ENCODE peak calls at places on chromosomes 12 and 14, in five cellular contexts. X is testis, L is tibial artery, S is hepatocyte, T is uterus. P is an unnamed sample.
A peak's percentile ranks its signal among the peaks of the same experiment; 100 is the strongest.

GRCh38 chr14:73634333-73634833 is 10.4 kb upstream of the DNAL1 start:
- DNase-seq in L (no peak), T (peak; percentile 58), X (peak; percentile 70), S (peak; percentile 66), P (peak; percentile 37)

GRCh38 chr12:78864483-78865296 is at the start of gene SYT1:
- DNase-seq in T (peak; percentile 76), S (peak; percentile 72), L (no peak), X (peak; percentile 64), P (peak; percentile 14)

GRCh38 chr12:79673334-79673733 is 17.4 kb downstream of the PAWR start:
- DNase-seq in X (no peak), L (no peak), T (no peak), S (no peak), P (no peak)

GRCh38 chr12:95637471-95638155 is 86.3 kb upstream of the USP44 start:
- DNase-seq in X (no peak), L (no peak), T (no peak), S (no peak), P (no peak)

GRCh38 chr12:119283315-119283714 is 51.2 kb upstream of the CCDC60 start:
- DNase-seq in T (no peak), X (no peak), S (no peak), L (no peak), P (no peak)

GRCh38 chr14:103372552-103373304 is 12.5 kb upstream of the MARK3 start:
- DNase-seq in L (no peak), S (peak; percentile 49), T (no peak), X (no peak), P (peak; percentile 57)

GRCh38 chr14:52328286-52328685 is 14.2 kb downstream of the PTGER2 start:
- DNase-seq in X (no peak), S (no peak), L (no peak), T (no peak), P (no peak)

GRCh38 chr12:70641691-70642090 is 4.5 kb upstream of the PTPRB start:
- DNase-seq in T (no peak), S (no peak), L (no peak), X (no peak), P (no peak)

GRCh38 chr12:129335773-129336172 is 482.5 kb downstream of the GLT1D1 start:
- DNase-seq in X (no peak), L (no peak), T (no peak), S (no peak), P (no peak)

GRCh38 chr12:123024819-123025391 is 44.4 kb downstream of the ARL6IP4 start:
- DNase-seq in X (no peak), L (no peak), S (no peak), T (no peak), P (no peak)

GRCh38 chr14:79468491-79468890 is 742.8 kb downstream of the DIO2 start:
- DNase-seq in T (no peak), X (no peak), L (no peak), S (no peak), P (no peak)

GRCh38 chr12:25994252-25994651 is 35.8 kb downstream of the RASSF8 start:
- DNase-seq in S (peak; percentile 15), T (no peak), X (no peak), L (no peak), P (no peak)

GRCh38 chr12:27009926-27010325 is 4.3 kb downstream of the TM7SF3 start:
- DNase-seq in T (no peak), L (no peak), S (no peak), X (no peak), P (no peak)
- H3K4me1 ChIP-seq in T (no peaks in the 10 kb centered on the region), L (peaks cover 28% of the 10 kb centered on the region), S (peaks cover 12% of the 10 kb centered on the region), X (peaks cover 26% of the 10 kb centered on the region), P (peaks cover 19% of the 10 kb centered on the region)

GRCh38 chr12:113054948-113055486 is 1.5 kb upstream of the DTX1 start:
- DNase-seq in S (no peak), L (no peak), T (no peak), X (no peak), P (no peak)

GRCh38 chr12:113049976-113050742 is 6.4 kb upstream of the DTX1 start:
- DNase-seq in T (no peak), S (no peak), L (no peak), X (peak; percentile 69), P (no peak)

GRCh38 chr12:113051759-113052158 is 4.8 kb upstream of the DTX1 start:
- DNase-seq in L (no peak), S (no peak), T (no peak), X (no peak), P (no peak)

GRCh38 chr12:113050808-113051207 is 5.7 kb upstream of the DTX1 start:
- DNase-seq in X (no peak), S (no peak), L (no peak), T (no peak), P (no peak)

DNA sequence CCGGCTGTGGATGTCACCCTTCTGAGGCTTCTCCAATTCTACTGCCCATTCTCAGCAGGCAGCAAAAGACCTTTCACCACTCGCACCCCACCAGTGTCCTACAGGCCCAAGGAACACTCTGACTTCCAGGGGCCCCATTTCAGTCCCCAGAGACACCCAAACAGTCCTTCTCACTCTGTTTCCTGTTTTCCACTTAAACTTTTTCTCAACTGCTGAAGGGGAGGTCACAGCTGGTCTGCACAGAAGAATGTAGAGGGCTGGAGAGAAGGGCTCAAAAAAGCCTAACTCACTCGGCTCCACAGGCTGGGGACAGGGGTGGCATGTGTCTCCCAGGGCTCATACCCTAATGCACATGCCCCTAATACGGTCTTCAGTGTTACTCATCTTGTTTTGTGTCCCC is 4.2 kb upstream of the DTX1 start:
- DNase-seq in T (no peak), S (no peak), X (no peak), L (no peak), P (no peak)
- TF ChIP-seq CTCF in T (no peak), S (no peak), X (no peak), L (no peak), P (no peak)

GRCh38 chr14:61515436-61516124 is 179.7 kb upstream of the HIF1A start:
- DNase-seq in X (no peak), T (no peak), L (no peak), S (no peak), P (no peak)

GRCh38 chr14:61514927-61515326 is 180.4 kb upstream of the HIF1A start:
- DNase-seq in T (no peak), X (no peak), S (no peak), L (no peak), P (no peak)

GRCh38 chr14:61517861-61518802 is 177.2 kb upstream of the HIF1A start:
- DNase-seq in X (no peak), T (no peak), S (peak; percentile 38), L (no peak), P (no peak)

GRCh38 chr14:61516957-61517356 is 178.4 kb upstream of the HIF1A start:
- DNase-seq in T (no peak), L (no peak), S (no peak), X (no peak), P (no peak)

GRCh38 chr14:61516125-61516740 is 179.1 kb upstream of the HIF1A start:
- DNase-seq in L (no peak), T (no peak), S (no peak), X (no peak), P (no peak)
- H3K4me1 ChIP-seq in L (peaks cover 13% of the 10 kb centered on the region), T (no peaks in the 10 kb centered on the region), S (peaks cover 25% of the 10 kb centered on the region), X (peaks cover 13% of the 10 kb centered on the region), P (peaks cover 27% of the 10 kb centered on the region)

GRCh38 chr12:98743362-98743953 is 98.4 kb downstream of the APAF1 start:
- DNase-seq in L (no peak), X (no peak), T (no peak), S (no peak), P (no peak)
- TF ChIP-seq CTCF in L (peak; percentile 8), X (no peak), T (peak; percentile 4), S (peak; percentile 33), P (no peak)

DNA sequence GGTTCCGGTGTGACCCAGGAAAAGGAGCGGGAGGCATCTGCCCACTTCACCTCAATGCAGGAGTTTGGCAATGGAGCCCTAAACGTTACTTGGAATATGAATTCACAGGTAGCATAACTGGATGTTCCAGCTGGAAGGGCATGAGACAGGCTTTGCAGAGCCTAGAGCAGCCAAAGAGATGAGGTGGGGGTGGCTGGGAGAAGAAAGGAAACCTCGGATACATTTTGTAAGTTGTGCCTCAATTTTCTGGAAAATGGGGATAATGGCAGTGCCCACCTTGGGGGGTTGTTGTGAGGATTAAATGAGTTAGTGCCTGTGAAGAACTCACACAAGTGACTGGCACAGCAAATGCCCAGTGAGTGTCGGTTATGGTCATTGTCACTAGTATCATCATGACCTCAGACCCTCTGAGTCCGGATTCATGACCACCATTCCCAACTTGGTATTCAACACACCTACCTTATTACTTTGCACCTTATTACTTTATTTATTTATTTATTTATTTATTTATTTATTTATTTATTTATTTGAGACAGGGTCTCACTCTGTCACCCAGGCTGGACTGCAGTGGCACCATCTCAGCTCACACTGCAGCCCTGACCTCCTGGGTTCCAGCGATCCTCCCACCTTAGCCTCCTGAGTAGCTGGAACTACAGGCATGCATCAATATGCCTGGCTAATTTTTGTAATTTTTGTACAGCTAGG is 56.0 kb downstream of the CLMN start:
- DNase-seq in L (no peak), T (no peak), X (no peak), S (no peak), P (no peak)
- H3K4me1 ChIP-seq in L (no peaks in the 10 kb centered on the region), T (no peaks in the 10 kb centered on the region), X (peaks cover 3% of the 10 kb centered on the region), S (peaks cover 18% of the 10 kb centered on the region), P (peaks cover 6% of the 10 kb centered on the region)

DNA sequence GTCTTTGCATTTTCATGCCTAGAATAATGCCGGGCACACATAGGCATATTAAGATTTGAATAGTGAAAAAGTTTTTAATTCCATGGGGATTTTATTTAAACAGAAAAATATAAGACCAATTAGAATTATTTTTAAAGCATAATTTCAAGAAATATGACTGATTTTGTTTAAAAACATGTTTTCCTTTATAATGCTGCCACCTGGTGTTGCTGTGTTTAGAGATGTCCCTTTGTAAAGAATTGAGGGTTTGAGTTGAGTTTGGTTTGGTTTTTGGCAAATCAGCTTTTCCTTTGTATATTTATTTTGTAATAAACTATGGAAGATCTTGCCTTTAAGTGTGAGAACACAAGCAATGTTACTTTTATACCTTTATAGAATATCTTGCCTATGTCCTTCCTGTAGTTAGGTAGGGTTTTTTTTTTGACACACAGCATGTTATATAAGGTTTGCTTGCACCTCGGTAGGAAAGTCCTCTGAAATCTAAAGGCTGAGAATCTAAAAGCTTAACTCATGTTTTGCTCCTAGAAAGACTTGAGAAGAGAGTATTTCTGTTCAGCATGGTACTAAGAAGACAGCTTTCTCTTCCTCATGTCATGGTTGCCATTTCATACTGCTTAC is 31.4 kb upstream of the SNAPC1 start:
- DNase-seq in L (no peak), T (no peak), X (no peak), S (no peak), P (no peak)
- TF ChIP-seq CTCF in L (peak; percentile 45), T (peak; percentile 43), X (peak; percentile 43), S (peak; percentile 64), P (peak; percentile 48)

DNA sequence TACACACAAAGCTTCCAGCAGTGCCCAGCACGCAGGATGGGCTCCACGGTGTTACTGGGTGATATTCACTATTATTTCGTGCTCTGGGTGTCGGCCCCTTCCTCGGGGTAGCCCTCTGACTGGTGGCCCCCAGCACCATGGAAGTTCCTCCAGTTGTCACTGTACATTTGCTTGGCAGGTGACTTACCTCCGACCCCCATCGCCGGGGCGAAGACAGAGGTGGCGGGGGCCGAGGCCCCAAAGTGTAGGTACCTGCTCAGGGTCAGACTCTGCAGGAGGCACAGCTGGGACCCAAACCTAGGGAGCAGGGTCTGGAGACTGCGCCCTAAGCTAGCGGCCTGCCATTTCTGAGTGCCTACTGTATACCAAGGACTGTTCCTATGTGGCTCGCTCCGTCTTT is 98.9 kb downstream of the RFLNA start:
- DNase-seq in S (no peak), L (no peak), X (no peak), T (no peak), P (no peak)
- H3K4me1 ChIP-seq in S (peaks cover 27% of the 10 kb centered on the region), L (peaks cover 89% of the 10 kb centered on the region), X (peaks cover 86% of the 10 kb centered on the region), T (peaks cover 70% of the 10 kb centered on the region), P (peaks cover 68% of the 10 kb centered on the region)

GRCh38 chr12:31245822-31246469 is 80.0 kb downstream of the SINHCAF start:
- DNase-seq in X (no peak), S (no peak), T (no peak), L (no peak), P (no peak)
- TF ChIP-seq CTCF in X (no peak), S (peak; percentile 34), T (no peak), L (no peak), P (no peak)

GRCh38 chr14:21268612-21269251 is 510 bp downstream of the HNRNPC start:
- DNase-seq in S (peak; percentile 87), X (peak; percentile 76), T (no peak), L (no peak), P (peak; percentile 62)
- H3K4me1 ChIP-seq in S (peaks cover 26% of the 10 kb centered on the region), X (peaks cover 18% of the 10 kb centered on the region), T (peaks cover 5% of the 10 kb centered on the region), L (peaks cover 23% of the 10 kb centered on the region), P (peaks cover 40% of the 10 kb centered on the region)

P was measured in psoas muscle.